ENCODE peak calls at places on chromosomes 4 and X, in four cellular contexts. V is lung, D is ascending aorta, C is tibial nerve. I is an unnamed sample.

GRCh38 chrX:2793752-2794151 is 35.0 kb upstream of the GYG2 start:
- DNase-seq in V (no peak), D (no peak), C (no peak), I (no peak)

GRCh38 chr4:125735107-125735506 is 420.4 kb downstream of the FAT4 start:
- DNase-seq in V (peak; percentile 59), D (no peak), C (no peak), I (no peak)

GRCh38 chr4:38967260-38968095 is 64.7 kb downstream of the TMEM156 start:
- DNase-seq in V (no peak), D (no peak), C (no peak), I (no peak)

GRCh38 chr4:41349021-41349420 is 92.3 kb downstream of the UCHL1 start:
- DNase-seq in V (no peak), D (no peak), C (no peak), I (no peak)

GRCh38 chrX:39813631-39814246 is 284.0 kb downstream of the BCOR start:
- DNase-seq in V (no peak), D (no peak), C (peak; percentile 47), I (no peak)

GRCh38 chr4:12458621-12459020 is 1025.5 kb downstream of the RAB28 start:
- DNase-seq in V (no peak), D (no peak), C (no peak), I (no peak)

GRCh38 chrX:33134164-33134563 is 77.2 kb downstream of the DMD start:
- DNase-seq in V (no peak), D (no peak), C (no peak), I (no peak)

GRCh38 chr4:145554691-145555090 is 64.5 kb upstream of the MMAA start:
- DNase-seq in V (no peak), D (no peak), C (no peak), I (no peak)

GRCh38 chr4:476501-476900 is 22.5 kb downstream of the ZNF721 start:
- DNase-seq in V (no peak), D (no peak), C (no peak), I (no peak)

GRCh38 chr4:95161781-95162469 is 386.8 kb downstream of the UNC5C start:
- DNase-seq in V (no peak), D (no peak), C (no peak), I (no peak)

GRCh38 chrX:102018208-102018607 is 86.4 kb upstream of the ZMAT1 start:
- DNase-seq in V (no peak), D (no peak), C (no peak), I (no peak)

GRCh38 chrX:50469206-50469605 is 1.4 kb downstream of the DGKK start:
- DNase-seq in V (no peak), D (no peak), C (no peak), I (no peak)
- H3K27me3 ChIP-seq in V (peaks cover 8% of the 10 kb centered on the region), D (peaks cover 7% of the 10 kb centered on the region), C (peaks cover 3% of the 10 kb centered on the region), I (no peaks in the 10 kb centered on the region)

DNA sequence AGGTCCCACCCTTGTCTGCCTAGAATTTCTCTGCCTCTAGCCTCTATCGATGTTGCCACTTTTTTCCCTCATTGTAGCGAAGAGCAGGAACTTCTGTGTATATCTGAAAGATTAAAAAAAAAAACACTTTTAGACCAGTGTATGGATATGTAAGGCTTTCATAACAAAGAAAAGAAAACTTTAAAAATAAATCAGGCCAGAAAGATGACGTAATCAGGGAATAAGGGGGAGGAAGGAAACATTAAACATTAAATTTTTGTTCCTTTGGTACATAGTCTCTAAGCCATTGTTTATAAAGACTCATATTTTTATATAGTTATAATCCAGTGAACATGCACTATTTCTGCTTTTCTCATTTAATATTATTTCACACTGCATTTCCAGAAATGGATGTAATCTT is 26.2 kb upstream of the FTHL17 start:
- DNase-seq in V (no peak), D (no peak), C (no peak), I (no peak)
- H3K4me1 ChIP-seq in V (no peaks in the 10 kb centered on the region), D (no peaks in the 10 kb centered on the region), C (no peaks in the 10 kb centered on the region), I (no peaks in the 10 kb centered on the region)

GRCh38 chr4:174526731-174527130 is 4.4 kb upstream of the HPGD start:
- DNase-seq in V (no peak), D (no peak), C (no peak), I (no peak)

GRCh38 chr4:174534461-174534860 is 12.2 kb upstream of the HPGD start:
- DNase-seq in V (no peak), D (no peak), C (no peak), I (no peak)

GRCh38 chr4:174528226-174528625 is 5.9 kb upstream of the HPGD start:
- DNase-seq in V (no peak), D (no peak), C (no peak), I (no peak)

GRCh38 chr4:174532479-174532878 is 10.2 kb upstream of the HPGD start:
- DNase-seq in V (no peak), D (no peak), C (no peak), I (no peak)

DNA sequence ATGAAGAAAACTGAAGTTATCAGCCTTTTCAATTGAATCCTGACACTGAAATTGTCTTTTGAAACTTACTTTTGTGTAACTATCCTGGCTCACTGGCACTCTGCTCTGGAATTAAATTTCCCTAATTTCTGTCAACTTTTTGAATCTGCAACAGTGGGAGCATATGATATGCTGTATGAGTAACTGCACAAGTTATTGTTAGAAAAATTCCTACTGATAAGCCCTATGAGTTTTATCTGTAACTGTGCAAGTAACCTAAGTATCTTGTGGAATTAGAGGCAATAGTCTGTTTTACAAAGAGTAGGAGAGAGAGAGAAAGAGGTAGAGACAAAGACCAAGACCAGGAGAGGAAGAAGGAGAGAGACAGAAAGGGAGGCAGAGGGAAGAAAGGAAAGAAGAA is 9.2 kb upstream of the HPGD start:
- DNase-seq in V (no peak), D (no peak), C (no peak), I (no peak)
- H3K27me3 ChIP-seq in V (no peaks in the 10 kb centered on the region), D (no peaks in the 10 kb centered on the region), C (no peaks in the 10 kb centered on the region), I (peaks cover 3% of the 10 kb centered on the region)

GRCh38 chr4:2259036-2259540 is 2.8 kb downstream of the MXD4 start:
- DNase-seq in V (no peak), D (peak; percentile 7), C (peak; percentile 12), I (no peak)
- H3K4me1 ChIP-seq in V (peaks cover 15% of the 10 kb centered on the region), D (peaks cover 70% of the 10 kb centered on the region), C (peaks cover 70% of the 10 kb centered on the region), I (peaks cover 8% of the 10 kb centered on the region)

DNA sequence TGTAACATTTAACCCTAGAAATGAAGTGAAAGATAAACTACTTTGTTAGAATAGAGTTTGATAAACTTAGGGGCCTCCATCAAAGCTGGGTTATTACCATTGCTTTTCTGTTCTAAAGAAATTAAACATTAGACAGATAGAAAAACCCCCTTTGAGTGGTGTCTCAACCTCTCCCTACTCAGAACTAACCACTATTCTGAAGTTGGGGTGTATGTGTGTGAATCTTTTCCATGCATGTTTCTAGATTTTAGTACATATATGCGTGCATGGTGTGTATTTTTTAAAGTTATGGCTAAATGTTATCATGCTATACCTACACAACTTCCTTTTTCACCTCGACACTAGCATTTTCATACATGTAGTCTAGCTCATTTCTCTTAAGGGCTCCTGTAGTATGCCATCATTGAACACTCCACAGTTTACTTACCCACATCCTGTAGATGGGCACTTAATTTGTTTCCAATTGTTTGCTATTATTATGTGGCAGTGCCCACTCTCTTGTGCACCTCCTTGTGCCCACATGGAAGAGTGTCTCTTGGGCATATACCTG is 25.7 kb downstream of the GEMIN8 start:
- DNase-seq in V (no peak), D (no peak), C (no peak), I (no peak)
- H3K27me3 ChIP-seq in V (no peaks in the 10 kb centered on the region), D (no peaks in the 10 kb centered on the region), C (no peaks in the 10 kb centered on the region), I (no peaks in the 10 kb centered on the region)

I was measured in naive thymus-derived CD4-positive, alpha-beta T cell.